ENCODE peak calls at places on chromosomes 3 and 15, in six cellular contexts. X is mesenchymal stem cell, E is adipocyte, W is cardiac fibroblast, S is endothelial cell of umbilical vein, N is B cell. O is an unnamed sample.
A peak's percentile ranks its signal among the peaks of the same experiment; 100 is the strongest.

GRCh38 chr3:128784228-128784627 is 58.2 kb downstream of the RAB7A start:
- DNase-seq in X (no peak), W (no peak), S (peak; percentile 21), E (no peak), N (peak; percentile 55), O (peak; percentile 46)

GRCh38 chr3:48565591-48566400 is 2.2 kb upstream of the UCN2 start:
- DNase-seq in W (peak; percentile 82), E (peak; percentile 68), S (no peak), N (peak; percentile 24), X (peak; percentile 69), O (peak; percentile 18)

GRCh38 chr3:119228290-119229145 is 12.2 kb downstream of the B4GALT4 start:
- DNase-seq in W (no peak), E (no peak), X (no peak), N (no peak), S (no peak), O (no peak)

GRCh38 chr3:185084402-185084801 is 68.5 kb downstream of the C3orf70 start:
- DNase-seq in E (no peak), N (no peak), S (no peak), W (no peak), X (no peak), O (no peak)

GRCh38 chr3:149468504-149469212 is 5.8 kb upstream of the TM4SF4 start:
- DNase-seq in S (peak; percentile 25), E (no peak), W (no peak), N (no peak), X (peak; percentile 29), O (peak; percentile 24)

GRCh38 chr3:13656584-13657301 is 107.8 kb downstream of the FBLN2 start:
- DNase-seq in E (no peak), X (no peak), S (no peak), N (no peak), W (no peak), O (no peak)

GRCh38 chr3:190903156-190903555 is 40.7 kb upstream of the GMNC start:
- DNase-seq in W (no peak), S (no peak), X (no peak), E (no peak), N (no peak), O (no peak)

GRCh38 chr15:85592148-85592547 is 202.6 kb downstream of the KLHL25 start:
- DNase-seq in W (peak; percentile 92), N (no peak), E (peak; percentile 90), S (peak; percentile 93), X (peak; percentile 87), O (peak; percentile 94)

GRCh38 chr15:71638876-71639275 is 171.5 kb upstream of the NR2E3 start:
- DNase-seq in X (no peak), E (no peak), W (no peak), N (no peak), S (no peak), O (no peak)

GRCh38 chr15:93209690-93210425 is 120.8 kb upstream of the RGMA start:
- DNase-seq in W (no peak), X (no peak), S (no peak), N (no peak), E (no peak), O (no peak)

GRCh38 chr15:49101536-49101935 is 53.9 kb downstream of the COPS2 start:
- DNase-seq in X (peak; percentile 56), S (peak; percentile 44), W (peak; percentile 78), N (no peak), E (peak; percentile 46), O (peak; percentile 70)

GRCh38 chr3:138113309-138113708 is 2.1 kb downstream of the DZIP1L start:
- DNase-seq in S (no peak), E (peak; percentile 16), N (no peak), X (peak; percentile 25), W (no peak), O (no peak)

GRCh38 chr3:186953011-186953487 is 22.7 kb downstream of the ST6GAL1 start:
- DNase-seq in S (peak; percentile 79), X (peak; percentile 17), E (no peak), W (peak; percentile 67), N (no peak), O (peak; percentile 85)

GRCh38 chr3:5072100-5072816 is 49.8 kb upstream of the ARL8B start:
- DNase-seq in E (no peak), X (no peak), N (no peak), S (no peak), W (no peak), O (no peak)

GRCh38 chr15:74167891-74168331 is 5.6 kb upstream of the ISLR start:
- DNase-seq in N (no peak), E (no peak), X (no peak), S (no peak), W (no peak), O (no peak)

GRCh38 chr3:14861451-14862302 is 42.9 kb downstream of the FGD5 start:
- DNase-seq in S (no peak), W (no peak), E (no peak), N (no peak), X (no peak), O (no peak)

GRCh38 chr15:89828324-89829145 is 13.9 kb upstream of the ANPEP start:
- DNase-seq in N (no peak), S (no peak), E (peak; percentile 57), W (peak; percentile 72), X (peak; percentile 69), O (no peak)